ENCODE peak calls at places on chromosomes 4 and X, in six cellular contexts. V is ACHN, M is AG10803, U is NCI-H460, K is activated B cell treated with CpG ODN at 0.5 μM for 24 hours, C is C1 segment of cervical spinal cord. Q is an unnamed sample.

GRCh38 chrX:23752740-23753435 is 9.8 kb upstream of the ACOT9 start:
- DNase-seq in V (peak; percentile 5), K (no peak), C (no peak), U (no peak), M (peak; percentile 82), Q (no peak)

GRCh38 chr4:142091691-142092182 is 455.4 kb downstream of the IL15 start:
- DNase-seq in C (no peak), U (peak; percentile 61), K (no peak), V (peak; percentile 91), M (peak; percentile 99), Q (no peak)

GRCh38 chr4:187017156-187017555 is 293.5 kb upstream of the FAT1 start:
- DNase-seq in U (no peak), K (no peak), C (no peak), V (no peak), M (no peak), Q (no peak)

GRCh38 chrX:11341274-11342256 is 48.4 kb downstream of the AMELX start:
- DNase-seq in K (peak; percentile 16), V (peak; percentile 19), C (no peak), M (peak; percentile 71), U (peak; percentile 50), Q (no peak)

GRCh38 chrX:1601051-1601767 is 9.8 kb downstream of the AKAP17A start:
- DNase-seq in M (no peak), C (no peak), U (no peak), K (no peak), V (no peak), Q (no peak)

GRCh38 chr4:6892909-6893202 is 16.8 kb upstream of the TBC1D14 start:
- DNase-seq in M (no peak), K (no peak), V (no peak), C (no peak), U (no peak), Q (no peak)

GRCh38 chrX:71282514-71283408 is 674 bp upstream of the NONO start:
- DNase-seq in K (peak; percentile 46), V (no peak), M (no peak), C (no peak), U (no peak), Q (no peak)

GRCh38 chr4:76562851-76563803 is 128.1 kb downstream of the SHROOM3 start:
- DNase-seq in V (no peak), M (peak; percentile 75), C (no peak), K (no peak), U (no peak), Q (no peak)

GRCh38 chr4:80202190-80202711 is 4.9 kb downstream of the PRDM8 start:
- DNase-seq in U (no peak), K (peak; percentile 84), C (no peak), M (peak; percentile 82), V (peak; percentile 61), Q (peak; percentile 80)

GRCh38 chr4:87058272-87059073 is 123.7 kb downstream of the AFF1 start:
- DNase-seq in U (peak; percentile 3), K (no peak), M (no peak), C (no peak), V (no peak), Q (no peak)

GRCh38 chr4:64146030-64146429 is 263.2 kb downstream of the TECRL start:
- DNase-seq in M (no peak), C (no peak), V (no peak), K (no peak), U (no peak), Q (no peak)

GRCh38 chr4:16827762-16828724 is 70.4 kb downstream of the LDB2 start:
- DNase-seq in M (no peak), U (no peak), V (no peak), K (no peak), C (no peak), Q (no peak)

GRCh38 chr4:82784615-82785247 is 13.9 kb downstream of the SCD5 start:
- DNase-seq in U (no peak), C (no peak), V (no peak), K (no peak), M (peak; percentile 49), Q (no peak)

GRCh38 chrX:15055146-15055930 is 182.1 kb downstream of the MOSPD2 start:
- DNase-seq in M (peak; percentile 52), C (no peak), K (no peak), U (no peak), V (no peak), Q (no peak)

GRCh38 chr4:18109677-18110076 is 88.1 kb upstream of the LCORL start:
- DNase-seq in K (no peak), C (no peak), U (no peak), V (no peak), M (no peak), Q (no peak)

GRCh38 chr4:161252520-161253141 is 911.2 kb downstream of the FSTL5 start:
- DNase-seq in U (peak; percentile 23), M (peak; percentile 9), C (no peak), V (peak; percentile 37), K (no peak), Q (no peak)

GRCh38 chr4:95231713-95232112 is 317.1 kb downstream of the UNC5C start:
- DNase-seq in K (no peak), C (no peak), U (no peak), M (no peak), V (no peak), Q (no peak)

GRCh38 chrX:148310402-148311200 is 189.8 kb upstream of the AFF2 start:
- DNase-seq in M (no peak), K (no peak), U (no peak), V (no peak), C (no peak), Q (no peak)

GRCh38 chr4:26985836-26986235 is 125.2 kb downstream of the STIM2 start:
- DNase-seq in C (no peak), M (no peak), V (no peak), K (no peak), U (no peak), Q (no peak)

GRCh38 chr4:1321486-1321885 is 25.5 kb upstream of the UVSSA start:
- DNase-seq in C (no peak), U (no peak), V (no peak), K (no peak), M (no peak), Q (no peak)

GRCh38 chr4:36511785-36512184 is 230.4 kb downstream of the DTHD1 start:
- DNase-seq in U (no peak), V (no peak), C (no peak), K (no peak), M (no peak), Q (no peak)

GRCh38 chr4:158261480-158261879 is 51.2 kb downstream of the TMEM144 start:
- DNase-seq in V (no peak), U (no peak), C (no peak), K (no peak), M (no peak), Q (no peak)

GRCh38 chrX:82528525-82528924 is 979.6 kb upstream of the POU3F4 start:
- DNase-seq in V (no peak), K (no peak), U (no peak), C (no peak), M (no peak), Q (no peak)

GRCh38 chrX:152810403-152810802 is 20.2 kb downstream of the CETN2 start:
- DNase-seq in V (no peak), M (no peak), U (no peak), K (no peak), C (no peak), Q (no peak)

GRCh38 chr4:6996481-6996880 is 46.7 kb upstream of the TADA2B start:
- DNase-seq in K (no peak), V (no peak), M (no peak), U (no peak), C (no peak), Q (no peak)

GRCh38 chrX:74450803-74451449 is 29.6 kb downstream of the SLC16A2 start:
- DNase-seq in C (no peak), V (no peak), U (no peak), M (peak; percentile 92), K (no peak), Q (no peak)

GRCh38 chrX:49077941-49078340 is 1.7 kb downstream of the WDR45 start:
- DNase-seq in M (no peak), U (no peak), K (no peak), C (no peak), V (no peak), Q (no peak)

GRCh38 chr4:8197521-8197920 is 1.6 kb upstream of the SH3TC1 start:
- DNase-seq in V (no peak), M (no peak), C (no peak), U (no peak), K (no peak), Q (no peak)

GRCh38 chr4:55575513-55575912 is 16.5 kb downstream of the PDCL2 start:
- DNase-seq in M (no peak), K (no peak), V (no peak), C (no peak), U (no peak), Q (no peak)

GRCh38 chrX:20829665-20830481 is 544.3 kb upstream of the CNKSR2 start:
- DNase-seq in M (peak; percentile 3), V (no peak), C (no peak), U (no peak), K (no peak), Q (no peak)

GRCh38 chr4:127224556-127224955 is 408.2 kb upstream of the INTU start:
- DNase-seq in M (no peak), K (no peak), C (no peak), U (no peak), V (no peak), Q (no peak)